ENCODE peak calls at places on chromosome 18, in five cellular contexts. P is CD8-positive, alpha-beta T cell; E is testis; Y is MM.1S; H is sigmoid colon. A is an unnamed sample.

GRCh38 chr18:54444309-54444914 is 86.7 kb downstream of the C18orf54 start:
- DNase-seq in P (no peak), E (peak; percentile 51), Y (peak; percentile 61), H (no peak), A (no peak)

GRCh38 chr18:60838677-60839076 is 466.1 kb upstream of the MC4R start:
- DNase-seq in P (no peak), E (no peak), Y (no peak), H (no peak), A (no peak)

GRCh38 chr18:7349181-7349837 is 118.4 kb downstream of the LRRC30 start:
- DNase-seq in P (no peak), E (no peak), Y (no peak), H (no peak), A (no peak)

GRCh38 chr18:70491734-70492348 is 203.0 kb downstream of the SOCS6 start:
- DNase-seq in P (peak; percentile 51), E (peak; percentile 86), Y (peak; percentile 72), H (no peak), A (no peak)

GRCh38 chr18:44320619-44321460 is 359.8 kb upstream of the SETBP1 start:
- DNase-seq in P (no peak), E (no peak), Y (no peak), H (no peak), A (no peak)

GRCh38 chr18:8962906-8963635 is 139.4 kb upstream of the NDUFV2 start:
- DNase-seq in P (no peak), E (no peak), Y (no peak), H (no peak), A (no peak)

GRCh38 chr18:79570266-79571201 is 109.1 kb upstream of the CTDP1 start:
- DNase-seq in P (no peak), E (no peak), Y (no peak), H (peak; percentile 48), A (no peak)

GRCh38 chr18:25348361-25349130 is 3.4 kb downstream of the ZNF521 start:
- DNase-seq in P (no peak), E (no peak), Y (no peak), H (no peak), A (no peak)

GRCh38 chr18:58005036-58005435 is 39.0 kb upstream of the NEDD4L start:
- DNase-seq in P (no peak), E (no peak), Y (no peak), H (no peak), A (no peak)

GRCh38 chr18:79912409-79912991 is 39.0 kb downstream of the SLC66A2 start:
- DNase-seq in P (peak; percentile 58), E (peak; percentile 11), Y (no peak), H (no peak), A (no peak)

GRCh38 chr18:78974115-78974740 is 5.4 kb upstream of the SALL3 start:
- DNase-seq in P (no peak), E (no peak), Y (no peak), H (no peak), A (peak; percentile 30)

GRCh38 chr18:25351773-25352628 is at the start of gene ZNF521:
- DNase-seq in P (peak; percentile 39), E (peak; percentile 84), Y (peak; percentile 89), H (peak; percentile 94), A (peak; percentile 91)

GRCh38 chr18:79732721-79733025 is 53.1 kb downstream of the CTDP1 start:
- DNase-seq in P (no peak), E (no peak), Y (no peak), H (no peak), A (no peak)

GRCh38 chr18:12904012-12904516 is 20.0 kb upstream of the PTPN2 start:
- DNase-seq in P (no peak), E (no peak), Y (no peak), H (no peak), A (no peak)

GRCh38 chr18:51006948-51007786 is 22.8 kb upstream of the SMAD4 start:
- DNase-seq in P (no peak), E (no peak), Y (no peak), H (no peak), A (no peak)

GRCh38 chr18:43277164-43277600 is at the start of gene SYT4:
- DNase-seq in P (no peak), E (peak; percentile 77), Y (no peak), H (no peak), A (no peak)

DNA sequence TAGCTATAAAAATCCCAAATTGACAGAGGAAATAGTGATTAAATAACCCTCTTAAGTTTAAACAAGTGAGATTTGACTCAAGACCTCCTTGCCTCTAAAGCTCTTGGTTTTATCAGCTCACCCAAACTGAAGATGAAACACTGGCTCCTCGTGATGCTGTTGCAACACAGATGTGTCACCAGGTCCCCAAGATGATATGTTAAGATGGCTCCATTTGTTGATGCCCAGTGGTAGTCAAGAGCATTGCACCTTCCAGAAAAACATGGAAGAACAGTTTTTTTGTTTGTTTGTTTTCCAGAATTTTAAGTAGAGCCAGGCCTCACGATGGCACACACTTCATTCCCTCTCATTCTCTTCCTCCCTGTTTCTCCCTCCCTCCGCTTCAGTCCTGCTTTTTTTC is 399.8 kb downstream of the TXNL1 start:
- DNase-seq in P (no peak), E (no peak), Y (no peak), H (no peak), A (no peak)
- TF ChIP-seq CTCF in P (no peak), E (no peak), Y (peak; percentile 13), H (no peak), A (no peak)

GRCh38 chr18:21774722-21775121 is 34.1 kb downstream of the MIB1 start:
- DNase-seq in P (no peak), E (no peak), Y (no peak), H (no peak), A (no peak)

GRCh38 chr18:21763846-21764646 is 23.5 kb downstream of the MIB1 start:
- DNase-seq in P (no peak), E (no peak), Y (no peak), H (no peak), A (no peak)

DNA sequence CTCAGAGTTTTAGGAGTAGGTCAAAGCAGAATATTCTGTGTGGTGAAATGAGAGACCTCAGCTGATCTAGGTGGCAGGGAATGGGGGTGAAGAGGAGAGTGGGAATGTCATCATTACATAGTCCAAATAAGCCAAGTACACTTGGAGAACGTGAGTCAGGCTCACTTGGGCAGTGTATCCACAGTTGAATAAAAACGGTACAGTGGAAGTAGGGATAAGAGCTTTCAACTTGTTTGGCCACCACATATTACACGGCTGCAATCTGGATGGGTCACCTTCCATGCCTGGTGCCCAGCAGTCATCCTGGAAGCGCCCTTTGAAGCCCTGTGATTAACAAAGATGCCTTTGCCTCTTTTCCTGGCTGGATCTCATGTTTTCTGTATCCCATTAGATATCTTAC is 28.6 kb downstream of the MIB1 start:
- DNase-seq in P (no peak), E (no peak), Y (no peak), H (no peak), A (no peak)
- H3K36me3 ChIP-seq in P (peaks cover 9% of the 10 kb centered on the region), E (no peaks in the 10 kb centered on the region), Y (peaks cover 9% of the 10 kb centered on the region), H (peaks cover 25% of the 10 kb centered on the region), A (peaks cover 43% of the 10 kb centered on the region)

GRCh38 chr18:26489191-26489590 is 59.2 kb downstream of the KCTD1 start:
- DNase-seq in P (no peak), E (no peak), Y (no peak), H (no peak), A (no peak)

GRCh38 chr18:26487437-26487836 is 60.9 kb downstream of the KCTD1 start:
- DNase-seq in P (no peak), E (no peak), Y (no peak), H (no peak), A (no peak)

GRCh38 chr18:26488417-26489009 is 59.8 kb downstream of the KCTD1 start:
- DNase-seq in P (no peak), E (no peak), Y (no peak), H (no peak), A (no peak)

GRCh38 chr18:26491194-26491816 is 57.0 kb downstream of the KCTD1 start:
- DNase-seq in P (no peak), E (no peak), Y (no peak), H (no peak), A (no peak)

GRCh38 chr18:26489881-26490280 is 58.5 kb downstream of the KCTD1 start:
- DNase-seq in P (no peak), E (no peak), Y (no peak), H (no peak), A (no peak)
- H3K4me1 ChIP-seq in P (no peaks in the 10 kb centered on the region), E (no peaks in the 10 kb centered on the region), Y (no peaks in the 10 kb centered on the region), H (no peaks in the 10 kb centered on the region), A (peaks cover 9% of the 10 kb centered on the region)

GRCh38 chr18:72086421-72086820 is 457.7 kb downstream of the CBLN2 start:
- DNase-seq in P (no peak), E (no peak), Y (peak; percentile 29), H (no peak), A (no peak)

GRCh38 chr18:72089432-72089831 is 454.7 kb downstream of the CBLN2 start:
- DNase-seq in P (no peak), E (no peak), Y (no peak), H (no peak), A (no peak)

DNA sequence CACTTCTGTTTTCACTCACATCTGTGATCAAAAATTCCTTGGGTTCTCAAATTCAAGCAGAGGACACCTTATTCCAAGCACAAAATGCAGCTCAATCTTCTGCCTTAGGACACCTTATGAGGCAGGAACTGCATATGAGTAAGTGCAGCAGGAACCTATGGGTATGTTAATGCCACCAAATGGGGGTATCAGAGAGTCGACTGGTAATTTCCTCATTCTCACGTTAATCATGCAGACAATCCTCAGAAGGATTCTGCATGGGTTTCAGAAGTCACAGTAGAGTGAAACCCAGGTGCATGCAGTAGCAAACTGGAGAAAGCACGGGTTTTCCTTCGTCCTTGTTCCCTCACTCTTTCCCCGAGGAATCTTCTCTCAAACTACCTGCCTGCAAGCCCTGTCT is 452.8 kb downstream of the CBLN2 start:
- DNase-seq in P (no peak), E (no peak), Y (peak; percentile 67), H (no peak), A (no peak)
- TF ChIP-seq CTCF in P (no peak), E (no peak), Y (no peak), H (no peak), A (no peak)

GRCh38 chr18:199214-199613 is 40.9 kb downstream of the USP14 start:
- DNase-seq in P (no peak), E (no peak), Y (no peak), H (no peak), A (no peak)
- H3K36me3 ChIP-seq in P (peaks cover 21% of the 10 kb centered on the region), E (no peaks in the 10 kb centered on the region), Y (peaks cover 7% of the 10 kb centered on the region), H (peaks cover 23% of the 10 kb centered on the region), A (peaks cover 53% of the 10 kb centered on the region)

GRCh38 chr18:35479911-35480586 is 17.7 kb downstream of the INO80C start:
- DNase-seq in P (no peak), E (no peak), Y (no peak), H (no peak), A (no peak)
- H3K4me1 ChIP-seq in P (no peaks in the 10 kb centered on the region), E (no peaks in the 10 kb centered on the region), Y (no peaks in the 10 kb centered on the region), H (peaks cover 9% of the 10 kb centered on the region), A (no peaks in the 10 kb centered on the region)